ENCODE peak calls at places on chromosomes 11 and 22, in five cellular contexts. One of them, this sample, is unnamed. For H3K4me1, the result is how much of the 10 kb centered on the place peaks cover.

GRCh38 chr22:21990449-21991308 is 8.1 kb upstream of the TOP3B start:
- DNase-seq in stomach: no peak
- DNase-seq in psoas muscle: no peak
- DNase-seq in Karpas-422: no peak
- DNase-seq in endodermal cell: no peak
- DNase-seq in this sample: no peak

GRCh38 chr11:125401746-125402145 is 94.3 kb downstream of the FEZ1 start:
- DNase-seq in stomach: no peak
- DNase-seq in endodermal cell: peak
- DNase-seq in psoas muscle: peak
- DNase-seq in Karpas-422: no peak
- DNase-seq in this sample: no peak

GRCh38 chr11:83235825-83236224 is 42.3 kb downstream of the ANKRD42 start:
- DNase-seq in endodermal cell: no peak
- DNase-seq in Karpas-422: no peak
- DNase-seq in psoas muscle: no peak
- DNase-seq in stomach: no peak
- DNase-seq in this sample: no peak

GRCh38 chr22:30968015-30968923 is at the start of gene MORC2:
- DNase-seq in psoas muscle: peak
- DNase-seq in stomach: peak
- DNase-seq in endodermal cell: peak
- DNase-seq in Karpas-422: no peak
- DNase-seq in this sample: no peak

GRCh38 chr22:41092847-41093371 is 517 bp downstream of the EP300 start:
- DNase-seq in psoas muscle: peak
- DNase-seq in Karpas-422: peak
- DNase-seq in stomach: peak
- DNase-seq in endodermal cell: peak
- DNase-seq in this sample: peak

GRCh38 chr11:111167666-111168065 is 77.9 kb upstream of the POU2AF2 start:
- DNase-seq in stomach: no peak
- DNase-seq in Karpas-422: no peak
- DNase-seq in psoas muscle: no peak
- DNase-seq in endodermal cell: no peak
- DNase-seq in this sample: no peak

GRCh38 chr22:41752011-41752975 is 48.2 kb upstream of the CCDC134 start:
- DNase-seq in stomach: no peak
- DNase-seq in Karpas-422: no peak
- DNase-seq in psoas muscle: no peak
- DNase-seq in endodermal cell: no peak
- DNase-seq in this sample: no peak

GRCh38 chr22:18984564-18984963 is 48.5 kb upstream of the PRODH start:
- DNase-seq in stomach: no peak
- DNase-seq in psoas muscle: peak
- DNase-seq in endodermal cell: no peak
- DNase-seq in Karpas-422: no peak
- DNase-seq in this sample: no peak

GRCh38 chr11:69443138-69443967 is 38.1 kb upstream of the LINC01488 start:
- DNase-seq in stomach: peak
- DNase-seq in endodermal cell: peak
- DNase-seq in psoas muscle: peak
- DNase-seq in Karpas-422: peak
- DNase-seq in this sample: peak

GRCh38 chr11:66119348-66120133 is 49.5 kb downstream of the PACS1 start:
- DNase-seq in psoas muscle: no peak
- DNase-seq in Karpas-422: no peak
- DNase-seq in stomach: no peak
- DNase-seq in endodermal cell: peak
- DNase-seq in this sample: no peak

GRCh38 chr22:23774922-23775436 is 2.3 kb downstream of the MMP11 start:
- DNase-seq in Karpas-422: peak
- DNase-seq in stomach: no peak
- DNase-seq in endodermal cell: peak
- DNase-seq in psoas muscle: no peak
- DNase-seq in this sample: no peak

GRCh38 chr11:134363592-134363991 is 31.8 kb downstream of the GLB1L2 start:
- DNase-seq in endodermal cell: peak
- DNase-seq in psoas muscle: no peak
- DNase-seq in Karpas-422: no peak
- DNase-seq in stomach: no peak
- DNase-seq in this sample: no peak

GRCh38 chr22:48376936-48377335 is 1450.7 kb downstream of the BRD1 start:
- DNase-seq in stomach: no peak
- DNase-seq in Karpas-422: no peak
- DNase-seq in psoas muscle: no peak
- DNase-seq in endodermal cell: peak
- DNase-seq in this sample: no peak

GRCh38 chr22:27844656-27845602 is 43.4 kb upstream of the MN1 start:
- DNase-seq in endodermal cell: peak
- DNase-seq in stomach: no peak
- DNase-seq in psoas muscle: no peak
- DNase-seq in Karpas-422: no peak
- DNase-seq in this sample: peak

GRCh38 chr11:61913699-61914395 is 3.5 kb downstream of the RAB3IL1 start:
- DNase-seq in Karpas-422: no peak
- DNase-seq in stomach: no peak
- DNase-seq in psoas muscle: no peak
- DNase-seq in endodermal cell: no peak
- DNase-seq in this sample: no peak

GRCh38 chr11:116638463-116638862 is 134.3 kb downstream of the BUD13 start:
- DNase-seq in stomach: no peak
- DNase-seq in psoas muscle: no peak
- DNase-seq in Karpas-422: no peak
- DNase-seq in endodermal cell: peak
- DNase-seq in this sample: peak

GRCh38 chr11:57321996-57322880 is 2.5 kb downstream of the TNKS1BP1 start:
- DNase-seq in psoas muscle: peak
- DNase-seq in Karpas-422: no peak
- DNase-seq in endodermal cell: peak
- DNase-seq in stomach: peak
- DNase-seq in this sample: peak

GRCh38 chr11:1943977-1944376 is 3.2 kb upstream of the MRPL23 start:
- DNase-seq in Karpas-422: no peak
- DNase-seq in stomach: no peak
- DNase-seq in endodermal cell: no peak
- DNase-seq in psoas muscle: peak
- DNase-seq in this sample: peak

GRCh38 chr11:107859459-107860239 is 1.1 kb upstream of the SLC35F2 start:
- DNase-seq in endodermal cell: peak
- DNase-seq in Karpas-422: peak
- DNase-seq in psoas muscle: peak
- DNase-seq in stomach: peak
- DNase-seq in this sample: no peak

GRCh38 chr11:87368876-87369480 is 331.2 kb downstream of the TMEM135 start:
- DNase-seq in endodermal cell: no peak
- DNase-seq in Karpas-422: no peak
- DNase-seq in stomach: no peak
- DNase-seq in psoas muscle: no peak
- DNase-seq in this sample: no peak

GRCh38 chr11:33040127-33040861 is 922 bp downstream of the TCP11L1 start:
- DNase-seq in endodermal cell: no peak
- DNase-seq in stomach: no peak
- DNase-seq in Karpas-422: peak
- DNase-seq in psoas muscle: no peak
- DNase-seq in this sample: no peak

GRCh38 chr11:83051760-83052671 is 19.7 kb downstream of the RAB30 start:
- DNase-seq in stomach: no peak
- DNase-seq in psoas muscle: no peak
- DNase-seq in Karpas-422: no peak
- DNase-seq in endodermal cell: no peak
- DNase-seq in this sample: peak

GRCh38 chr22:22702159-22702873 is 57.9 kb downstream of the GGTLC2 start:
- DNase-seq in Karpas-422: peak
- DNase-seq in stomach: no peak
- DNase-seq in endodermal cell: peak
- DNase-seq in psoas muscle: no peak
- DNase-seq in this sample: no peak

GRCh38 chr11:46275964-46276641 is 1.4 kb upstream of the CREB3L1 start:
- DNase-seq in endodermal cell: no peak
- DNase-seq in stomach: peak
- DNase-seq in psoas muscle: no peak
- DNase-seq in Karpas-422: no peak
- DNase-seq in this sample: no peak

GRCh38 chr11:70580036-70580805 is 181.9 kb downstream of the CTTN start:
- DNase-seq in psoas muscle: peak
- DNase-seq in stomach: no peak
- DNase-seq in Karpas-422: peak
- DNase-seq in endodermal cell: peak
- DNase-seq in this sample: no peak
- H3K4me1 ChIP-seq in psoas muscle: under half
- H3K4me1 ChIP-seq in stomach: under half
- H3K4me1 ChIP-seq in Karpas-422: under half
- H3K4me1 ChIP-seq in endodermal cell: under half
- H3K4me1 ChIP-seq in this sample: under half

GRCh38 chr11:67409781-67410368 is 5.6 kb upstream of the CARNS1 start:
- DNase-seq in psoas muscle: no peak
- DNase-seq in stomach: peak
- DNase-seq in Karpas-422: peak
- DNase-seq in endodermal cell: peak
- DNase-seq in this sample: no peak
- H3K4me1 ChIP-seq in psoas muscle: under half
- H3K4me1 ChIP-seq in stomach: under half
- H3K4me1 ChIP-seq in Karpas-422: half or more
- H3K4me1 ChIP-seq in endodermal cell: under half
- H3K4me1 ChIP-seq in this sample: under half

GRCh38 chr22:36325163-36326031 is 62.4 kb downstream of the MYH9 start:
- DNase-seq in psoas muscle: peak
- DNase-seq in endodermal cell: no peak
- DNase-seq in Karpas-422: no peak
- DNase-seq in stomach: peak
- DNase-seq in this sample: peak
- H3K4me1 ChIP-seq in psoas muscle: half or more
- H3K4me1 ChIP-seq in endodermal cell: under half
- H3K4me1 ChIP-seq in Karpas-422: under half
- H3K4me1 ChIP-seq in stomach: half or more
- H3K4me1 ChIP-seq in this sample: half or more

GRCh38 chr11:67392182-67392715 is 463 bp downstream of the RAD9A start:
- DNase-seq in stomach: no peak
- DNase-seq in psoas muscle: no peak
- DNase-seq in Karpas-422: no peak
- DNase-seq in endodermal cell: no peak
- DNase-seq in this sample: no peak
- H3K4me1 ChIP-seq in stomach: under half
- H3K4me1 ChIP-seq in psoas muscle: under half
- H3K4me1 ChIP-seq in Karpas-422: under half
- H3K4me1 ChIP-seq in endodermal cell: under half
- H3K4me1 ChIP-seq in this sample: under half

DNA sequence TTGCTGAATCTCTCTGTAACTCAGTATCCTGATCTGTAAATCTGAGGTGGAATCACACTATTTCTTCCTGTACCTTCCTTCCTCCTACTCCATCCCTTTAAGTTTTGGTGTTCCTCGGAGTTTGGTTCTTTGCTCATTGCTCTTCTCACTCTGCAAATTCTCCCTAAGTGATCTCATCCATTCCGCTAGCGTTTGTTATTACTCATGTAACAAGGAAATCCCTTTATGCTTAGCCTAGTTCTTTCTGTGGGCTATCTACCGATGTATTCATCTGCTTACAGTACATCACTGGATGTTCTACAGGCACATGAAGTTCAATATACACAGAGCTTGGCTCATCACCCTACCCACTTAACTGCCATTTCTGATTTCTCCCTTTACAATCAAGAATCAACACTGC is 1.6 kb upstream of the CEP295 start:
- DNase-seq in Karpas-422: no peak
- DNase-seq in endodermal cell: no peak
- DNase-seq in psoas muscle: no peak
- DNase-seq in stomach: no peak
- DNase-seq in this sample: no peak
- H3K4me1 ChIP-seq in Karpas-422: under half
- H3K4me1 ChIP-seq in endodermal cell: under half
- H3K4me1 ChIP-seq in psoas muscle: under half
- H3K4me1 ChIP-seq in stomach: under half
- H3K4me1 ChIP-seq in this sample: under half

GRCh38 chr11:836274-836673 is 3.5 kb downstream of the CD151 start:
- DNase-seq in endodermal cell: no peak
- DNase-seq in stomach: no peak
- DNase-seq in Karpas-422: no peak
- DNase-seq in psoas muscle: no peak
- DNase-seq in this sample: no peak

GRCh38 chr11:836700-837099 is 3.9 kb downstream of the CD151 start:
- DNase-seq in endodermal cell: no peak
- DNase-seq in stomach: no peak
- DNase-seq in Karpas-422: no peak
- DNase-seq in psoas muscle: no peak
- DNase-seq in this sample: no peak

GRCh38 chr11:838441-839279 is 3.7 kb downstream of the POLR2L start:
- DNase-seq in stomach: no peak
- DNase-seq in endodermal cell: peak
- DNase-seq in Karpas-422: no peak
- DNase-seq in psoas muscle: no peak
- DNase-seq in this sample: no peak

GRCh38 chr11:837990-838307 is 4.4 kb downstream of the POLR2L start:
- DNase-seq in Karpas-422: no peak
- DNase-seq in psoas muscle: no peak
- DNase-seq in stomach: no peak
- DNase-seq in endodermal cell: no peak
- DNase-seq in this sample: no peak

GRCh38 chr11:837189-837989 is 4.6 kb downstream of the CD151 start:
- DNase-seq in endodermal cell: no peak
- DNase-seq in stomach: no peak
- DNase-seq in psoas muscle: no peak
- DNase-seq in Karpas-422: no peak
- DNase-seq in this sample: no peak
- H3K4me1 ChIP-seq in endodermal cell: under half
- H3K4me1 ChIP-seq in stomach: half or more
- H3K4me1 ChIP-seq in psoas muscle: under half
- H3K4me1 ChIP-seq in Karpas-422: under half
- H3K4me1 ChIP-seq in this sample: half or more

DNA sequence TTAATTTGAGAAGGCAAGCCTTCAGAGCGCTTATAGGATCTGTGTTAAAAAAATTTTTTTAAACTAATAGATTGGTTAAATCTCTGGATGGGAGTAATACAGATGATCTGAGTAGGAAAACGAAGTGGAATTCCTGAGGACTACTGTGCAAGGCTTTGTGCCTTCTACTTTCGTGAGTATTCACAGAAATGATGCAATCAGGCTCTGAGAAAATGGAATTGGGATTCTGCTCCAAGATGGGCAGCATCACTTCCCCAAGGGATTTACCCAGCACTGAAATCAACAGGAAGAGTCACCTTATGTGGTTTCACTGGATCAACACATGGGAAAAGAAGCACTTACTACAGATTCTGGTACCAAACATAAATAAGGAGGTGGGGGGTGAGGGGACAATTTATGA is 12.5 kb downstream of the KMT5B start:
- DNase-seq in Karpas-422: no peak
- DNase-seq in psoas muscle: no peak
- DNase-seq in endodermal cell: no peak
- DNase-seq in stomach: no peak
- DNase-seq in this sample: no peak
- H3K4me1 ChIP-seq in Karpas-422: under half
- H3K4me1 ChIP-seq in psoas muscle: half or more
- H3K4me1 ChIP-seq in endodermal cell: under half
- H3K4me1 ChIP-seq in stomach: under half
- H3K4me1 ChIP-seq in this sample: half or more